ENCODE peak calls at places on chromosome 9, in nine cellular contexts. M is transverse colon, D is sigmoid colon, H is HCT116, E is SK-N-SH, L is breast epithelium, Q is stomach, C is GM23338, G is suprapubic skin. J is an unnamed sample.

GRCh38 chr9:81621785-81622243 is 67.5 kb downstream of the TLE1 start:
- DNase-seq in D (no peak), Q (no peak), G (no peak), M (no peak), L (no peak), E (no peak), H (no peak), C (peak; percentile 28), J (no peak)

GRCh38 chr9:84819446-84819845 is 149.9 kb downstream of the NTRK2 start:
- DNase-seq in C (peak; percentile 68), M (no peak), H (no peak), L (no peak), E (no peak), G (no peak), Q (no peak), D (no peak), J (no peak)

GRCh38 chr9:33151601-33152000 is 15.5 kb downstream of the B4GALT1 start:
- DNase-seq in H (no peak), M (no peak), G (no peak), E (no peak), Q (no peak), C (no peak), L (no peak), D (no peak), J (no peak)

GRCh38 chr9:5269249-5269715 is 35.2 kb downstream of the RLN2 start:
- DNase-seq in Q (no peak), E (no peak), L (no peak), M (no peak), G (no peak), D (no peak), C (peak; percentile 89), H (no peak), J (no peak)

GRCh38 chr9:126985870-126986498 is 71.4 kb downstream of the RALGPS1 start:
- DNase-seq in E (no peak), G (no peak), L (peak; percentile 52), M (peak; percentile 82), Q (peak; percentile 84), D (no peak), C (no peak), H (peak; percentile 93), J (no peak)

GRCh38 chr9:80086386-80086785 is 514.6 kb downstream of the TLE4 start:
- DNase-seq in L (no peak), H (no peak), C (no peak), M (no peak), E (no peak), D (no peak), Q (no peak), G (no peak), J (no peak)

GRCh38 chr9:110155744-110156143 is 52.2 kb downstream of the C9orf152 start:
- DNase-seq in E (no peak), M (no peak), D (no peak), H (no peak), G (no peak), Q (no peak), L (no peak), C (no peak), J (no peak)

GRCh38 chr9:105993051-105993854 is 298.9 kb downstream of the TMEM38B start:
- DNase-seq in C (no peak), D (no peak), H (no peak), Q (no peak), M (no peak), G (no peak), L (no peak), E (no peak), J (peak; percentile 6)

GRCh38 chr9:1530681-1531080 is 480.5 kb downstream of the DMRT2 start:
- DNase-seq in H (no peak), M (no peak), E (no peak), L (no peak), D (no peak), G (no peak), C (no peak), Q (no peak), J (no peak)

GRCh38 chr9:107994638-107995037 is 505.1 kb upstream of the KLF4 start:
- DNase-seq in M (no peak), H (no peak), E (no peak), D (no peak), Q (no peak), G (no peak), L (no peak), C (no peak), J (no peak)

GRCh38 chr9:10045598-10045997 is 567.2 kb downstream of the PTPRD start:
- DNase-seq in E (no peak), Q (no peak), C (peak; percentile 46), H (no peak), L (no peak), D (no peak), M (no peak), G (no peak), J (no peak)

GRCh38 chr9:87135074-87135473 is 187.8 kb upstream of the GAS1 start:
- DNase-seq in Q (no peak), L (no peak), C (no peak), M (no peak), G (no peak), H (no peak), D (no peak), E (no peak), J (no peak)

GRCh38 chr9:94817291-94818195 is 91.0 kb downstream of the AOPEP start:
- DNase-seq in E (no peak), G (no peak), H (no peak), Q (no peak), L (no peak), M (no peak), D (no peak), C (no peak), J (no peak)

GRCh38 chr9:105286098-105286497 is 41.6 kb downstream of the SLC44A1 start:
- DNase-seq in M (no peak), C (no peak), H (no peak), G (no peak), D (no peak), E (no peak), L (no peak), Q (no peak), J (no peak)

GRCh38 chr9:127942152-127943010 is 4.7 kb upstream of the DPM2 start:
- DNase-seq in Q (peak; percentile 73), G (no peak), C (peak; percentile 85), H (no peak), D (peak; percentile 91), L (no peak), E (peak; percentile 88), M (peak; percentile 63), J (peak; percentile 87)

GRCh38 chr9:83384214-83384613 is 154.0 kb downstream of the FRMD3 start:
- DNase-seq in C (no peak), Q (no peak), H (no peak), L (no peak), M (no peak), D (no peak), G (no peak), E (peak; percentile 42), J (no peak)

GRCh38 chr9:77488439-77489126 is 159.5 kb downstream of the GNA14 start:
- DNase-seq in C (peak; percentile 79), Q (no peak), H (peak; percentile 7), M (no peak), E (peak; percentile 21), L (no peak), D (no peak), G (no peak), J (no peak)

GRCh38 chr9:14428781-14429230 is 114.9 kb upstream of the NFIB start:
- DNase-seq in M (peak; percentile 58), G (peak; percentile 83), H (peak; percentile 57), C (peak; percentile 97), D (peak; percentile 81), L (peak; percentile 40), E (peak; percentile 53), Q (peak; percentile 66), J (no peak)

GRCh38 chr9:116437411-116438370 is 249.4 kb upstream of the TRIM32 start:
- DNase-seq in H (no peak), C (no peak), G (no peak), Q (no peak), L (no peak), M (no peak), E (no peak), D (no peak), J (peak; percentile 7)

GRCh38 chr9:16675131-16675530 is 195.3 kb downstream of the BNC2 start:
- DNase-seq in H (no peak), M (no peak), L (no peak), G (no peak), E (no peak), Q (no peak), D (no peak), C (no peak), J (no peak)
- H3K4me1 ChIP-seq in H (no peaks in the 10 kb centered on the region), M (no peaks in the 10 kb centered on the region), L (no peaks in the 10 kb centered on the region), G (peaks cover 3% of the 10 kb centered on the region), E (peaks cover 8% of the 10 kb centered on the region), Q (peaks cover 15% of the 10 kb centered on the region), D (peaks cover 36% of the 10 kb centered on the region), C (peaks cover 3% of the 10 kb centered on the region), J (no peaks in the 10 kb centered on the region)

GRCh38 chr9:137070201-137070905 is at the start of gene SAPCD2:
- DNase-seq in E (peak; percentile 95), L (peak; percentile 85), D (peak; percentile 90), G (peak; percentile 95), Q (peak; percentile 93), M (peak; percentile 90), H (peak; percentile 83), C (peak; percentile 96), J (peak; percentile 91)
- TF ChIP-seq POLR2AphosphoS5 in E (peak; percentile 25), L (no peak), D (no peak), G (no peak), Q (no peak), M (peak; percentile 22), H (peak; percentile 90), C (peak; percentile 67), J (no peak)

GRCh38 chr9:97501972-97502221 is 431 bp downstream of the TMOD1 start:
- DNase-seq in L (no peak), H (no peak), E (peak; percentile 73), Q (no peak), G (no peak), C (peak; percentile 64), M (no peak), D (no peak), J (no peak)
- H3K4me1 ChIP-seq in L (no peaks in the 10 kb centered on the region), H (no peaks in the 10 kb centered on the region), E (peaks cover 31% of the 10 kb centered on the region), Q (peaks cover 60% of the 10 kb centered on the region), G (peaks cover 39% of the 10 kb centered on the region), C (peaks cover 11% of the 10 kb centered on the region), M (peaks cover 21% of the 10 kb centered on the region), D (peaks cover 33% of the 10 kb centered on the region), J (peaks cover 14% of the 10 kb centered on the region)

DNA sequence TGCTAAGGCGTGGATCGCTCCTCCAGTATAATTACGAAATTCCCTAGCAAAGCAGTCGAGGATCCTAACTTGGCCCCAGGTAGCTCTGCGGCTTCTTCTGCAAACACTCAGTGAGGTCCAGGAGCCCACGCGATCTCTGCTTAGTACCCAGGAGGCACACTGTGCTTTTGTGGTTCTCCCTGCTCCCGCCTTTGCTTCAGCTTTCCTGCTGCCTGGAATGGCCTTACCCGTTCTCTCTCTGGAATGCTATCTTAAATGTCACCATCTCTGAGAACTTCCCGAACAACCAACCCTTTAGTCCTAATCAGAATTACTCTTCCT is 639 bp downstream of the INVS start:
- DNase-seq in E (peak; percentile 38), Q (no peak), H (peak; percentile 12), C (peak; percentile 49), D (peak; percentile 63), G (no peak), M (no peak), L (peak; percentile 20), J (peak; percentile 75)
- TF ChIP-seq POLR2AphosphoS5 in E (no peak), Q (no peak), H (no peak), C (no peak), D (no peak), G (no peak), M (no peak), L (no peak), J (no peak)

GRCh38 chr9:73151653-73152382 is at the start of gene ANXA1:
- DNase-seq in D (no peak), M (no peak), E (no peak), Q (no peak), L (no peak), C (peak; percentile 60), G (no peak), H (peak; percentile 89), J (no peak)
- H3K4me1 ChIP-seq in D (peaks cover 38% of the 10 kb centered on the region), M (peaks cover 26% of the 10 kb centered on the region), E (no peaks in the 10 kb centered on the region), Q (peaks cover 30% of the 10 kb centered on the region), L (no peaks in the 10 kb centered on the region), C (peaks cover 30% of the 10 kb centered on the region), G (peaks cover 73% of the 10 kb centered on the region), H (peaks cover 53% of the 10 kb centered on the region), J (peaks cover 68% of the 10 kb centered on the region)

J was measured in upper lobe of left lung.